ENCODE peak calls at places on chromosomes 7 and 10, in four cellular contexts. H is iris pigment epithelial cell, D is A549, E is brain microvascular endothelial cell. U is an unnamed sample.

GRCh38 chr10:50585921-50586739 is 37.6 kb downstream of the SGMS1 start:
- DNase-seq in H (peak), D (peak), E (peak), U (peak)

GRCh38 chr10:127832456-127832855 is 60.3 kb downstream of the CLRN3 start:
- DNase-seq in H (peak), D (no peak), E (no peak), U (no peak)

GRCh38 chr7:44289341-44290249 is 35.8 kb downstream of the CAMK2B start:
- DNase-seq in H (no peak), D (no peak), E (no peak), U (no peak)

GRCh38 chr7:80827238-80827633 is 91.6 kb downstream of the SEMA3C start:
- DNase-seq in H (peak), D (no peak), E (no peak), U (peak)

GRCh38 chr7:2270495-2270894 is 28.5 kb downstream of the NUDT1 start:
- DNase-seq in H (no peak), D (no peak), E (no peak), U (no peak)

GRCh38 chr7:142753366-142753765 is 4.1 kb downstream of the PRSS1 start:
- DNase-seq in H (no peak), D (no peak), E (no peak), U (no peak)

GRCh38 chr10:30769361-30769760 is 139.8 kb upstream of the LYZL2 start:
- DNase-seq in H (no peak), D (no peak), E (no peak), U (no peak)

GRCh38 chr10:84706875-84707274 is 378.5 kb downstream of the CCSER2 start:
- DNase-seq in H (no peak), D (peak), E (peak), U (no peak)

GRCh38 chr7:71389976-71390375 is 258.0 kb downstream of the GALNT17 start:
- DNase-seq in H (no peak), D (no peak), E (no peak), U (no peak)

GRCh38 chr7:7911339-7911738 is 57.3 kb upstream of the GLCCI1 start:
- DNase-seq in H (peak), D (peak), E (peak), U (peak)

GRCh38 chr7:128155100-128155763 is 85.8 kb upstream of the LEP start:
- DNase-seq in H (no peak), D (no peak), E (no peak), U (no peak)

GRCh38 chr7:105600720-105601550 is 19.6 kb upstream of the EFCAB10 start:
- DNase-seq in H (no peak), D (no peak), E (no peak), U (no peak)

GRCh38 chr7:135789431-135789830 is 40.8 kb upstream of the FAM180A start:
- DNase-seq in H (no peak), D (no peak), E (no peak), U (no peak)

GRCh38 chr7:50594734-50595537 is 29.7 kb upstream of the DDC start:
- DNase-seq in H (no peak), D (no peak), E (no peak), U (no peak)

GRCh38 chr10:116708877-116709276 is 33.5 kb downstream of the HSPA12A start:
- DNase-seq in H (no peak), D (no peak), E (no peak), U (no peak)

GRCh38 chr7:75958802-75959543 is 35.4 kb downstream of the TMEM120A start:
- DNase-seq in H (peak), D (peak), E (no peak), U (no peak)

GRCh38 chr10:132397036-132397541 is at the start of gene PWWP2B:
- DNase-seq in H (no peak), D (no peak), E (no peak), U (no peak)

GRCh38 chr10:69831231-69831855 is 29.6 kb downstream of the COL13A1 start:
- DNase-seq in H (peak), D (no peak), E (peak), U (peak)

GRCh38 chr7:102154425-102154824 is 132.2 kb upstream of the SH2B2 start:
- DNase-seq in H (no peak), D (no peak), E (no peak), U (no peak)

GRCh38 chr10:103781329-103782061 is 73.9 kb downstream of the SH3PXD2A start:
- DNase-seq in H (peak), D (peak), E (peak), U (peak)

GRCh38 chr7:98760201-98760651 is 109.6 kb downstream of the TMEM130 start:
- DNase-seq in H (no peak), D (no peak), E (no peak), U (no peak)

GRCh38 chr7:150793569-150794238 is 6.5 kb downstream of the TMEM176B start:
- DNase-seq in H (no peak), D (no peak), E (no peak), U (no peak)

GRCh38 chr10:93383562-93383981 is 98.6 kb downstream of the MYOF start:
- DNase-seq in H (peak), D (no peak), E (peak), U (peak)

GRCh38 chr7:150788474-150789269 is 11.5 kb downstream of the TMEM176B start:
- DNase-seq in H (peak), D (no peak), E (no peak), U (no peak)

GRCh38 chr10:42553064-42553407 is 85.3 kb downstream of the ZNF33B start:
- DNase-seq in H (no peak), D (no peak), E (no peak), U (no peak)

GRCh38 chr7:77782383-77782782 is 15.9 kb downstream of the TMEM60 start:
- DNase-seq in H (no peak), D (no peak), E (no peak), U (no peak)

GRCh38 chr7:52826515-52826914 is 208.9 kb upstream of the POM121L12 start:
- DNase-seq in H (no peak), D (no peak), E (no peak), U (no peak)

GRCh38 chr10:20085115-20085514 is 268.9 kb downstream of the PLXDC2 start:
- DNase-seq in H (no peak), D (no peak), E (no peak), U (peak)

GRCh38 chr10:14592026-14592425 is 182.7 kb downstream of the FAM107B start:
- DNase-seq in H (no peak), D (no peak), E (no peak), U (no peak)

GRCh38 chr10:126565871-126566270 is 104.6 kb downstream of the C10orf90 start:
- DNase-seq in H (no peak), D (no peak), E (no peak), U (no peak)

GRCh38 chr7:50022991-50023390 is 70.1 kb downstream of the ZPBP start:
- DNase-seq in H (no peak), D (no peak), E (no peak), U (no peak)

GRCh38 chr7:149773446-149774236 is at the start of gene ZNF467:
- DNase-seq in H (peak), D (peak), E (no peak), U (peak)

GRCh38 chr10:3018247-3018646 is 49.1 kb upstream of the PFKP start:
- DNase-seq in H (no peak), D (no peak), E (no peak), U (no peak)

GRCh38 chr7:36487756-36488336 is 98.2 kb downstream of the ANLN start:
- DNase-seq in H (peak), D (peak), E (peak), U (peak)

GRCh38 chr7:133602291-133602690 is 349.4 kb downstream of the EXOC4 start:
- DNase-seq in H (peak), D (no peak), E (peak), U (peak)

GRCh38 chr10:45235823-45236222 is 79.6 kb downstream of the OR13A1 start:
- DNase-seq in H (peak), D (no peak), E (peak), U (no peak)

U was measured in NCI-H226.